ENCODE peak calls at places on chromosomes 4 and X, in six cellular contexts. One of them, this sample, is unnamed.

GRCh38 chr4:139606600-139607301 is 50.7 kb upstream of the SETD7 start:
- DNase-seq in kidney epithelial cell: no peak
- DNase-seq in GOT3: no peak
- DNase-seq in GM13977: no peak
- DNase-seq in stimulated activated CD4-positive, alpha-beta T cell treated with anti-CD3 and anti-CD28 coated beads, Interleukin-15, amount 100 ng/mL, for 1 hour: no peak
- DNase-seq in HFF-Myc: no peak
- DNase-seq in this sample: no peak

GRCh38 chrX:136162827-136163427 is 15.6 kb downstream of the FHL1 start:
- DNase-seq in kidney epithelial cell: no peak
- DNase-seq in GOT3: no peak
- DNase-seq in GM13977: no peak
- DNase-seq in stimulated activated CD4-positive, alpha-beta T cell treated with anti-CD3 and anti-CD28 coated beads, Interleukin-15, amount 100 ng/mL, for 1 hour: peak
- DNase-seq in HFF-Myc: no peak
- DNase-seq in this sample: peak

GRCh38 chrX:12378706-12379105 is 240.4 kb downstream of the FRMPD4 start:
- DNase-seq in kidney epithelial cell: no peak
- DNase-seq in GOT3: no peak
- DNase-seq in GM13977: no peak
- DNase-seq in stimulated activated CD4-positive, alpha-beta T cell treated with anti-CD3 and anti-CD28 coated beads, Interleukin-15, amount 100 ng/mL, for 1 hour: no peak
- DNase-seq in HFF-Myc: no peak
- DNase-seq in this sample: no peak

GRCh38 chrX:22032084-22032483 is at the start of gene PHEX:
- DNase-seq in kidney epithelial cell: no peak
- DNase-seq in GOT3: no peak
- DNase-seq in GM13977: no peak
- DNase-seq in stimulated activated CD4-positive, alpha-beta T cell treated with anti-CD3 and anti-CD28 coated beads, Interleukin-15, amount 100 ng/mL, for 1 hour: no peak
- DNase-seq in HFF-Myc: no peak
- DNase-seq in this sample: no peak

GRCh38 chrX:143701460-143701859 is 19.1 kb downstream of the SPANXN2 start:
- DNase-seq in kidney epithelial cell: no peak
- DNase-seq in GOT3: no peak
- DNase-seq in GM13977: no peak
- DNase-seq in stimulated activated CD4-positive, alpha-beta T cell treated with anti-CD3 and anti-CD28 coated beads, Interleukin-15, amount 100 ng/mL, for 1 hour: no peak
- DNase-seq in HFF-Myc: no peak
- DNase-seq in this sample: no peak

GRCh38 chr4:154529737-154530136 is 20.5 kb downstream of the PLRG1 start:
- DNase-seq in kidney epithelial cell: no peak
- DNase-seq in GOT3: no peak
- DNase-seq in GM13977: no peak
- DNase-seq in stimulated activated CD4-positive, alpha-beta T cell treated with anti-CD3 and anti-CD28 coated beads, Interleukin-15, amount 100 ng/mL, for 1 hour: no peak
- DNase-seq in HFF-Myc: no peak
- DNase-seq in this sample: no peak

GRCh38 chr4:85955614-85956295 is 404.1 kb downstream of the MAPK10 start:
- DNase-seq in kidney epithelial cell: no peak
- DNase-seq in GOT3: no peak
- DNase-seq in GM13977: no peak
- DNase-seq in stimulated activated CD4-positive, alpha-beta T cell treated with anti-CD3 and anti-CD28 coated beads, Interleukin-15, amount 100 ng/mL, for 1 hour: no peak
- DNase-seq in HFF-Myc: no peak
- DNase-seq in this sample: no peak

GRCh38 chr4:55125763-55126541 is 557 bp upstream of the KDR start:
- DNase-seq in kidney epithelial cell: no peak
- DNase-seq in GOT3: no peak
- DNase-seq in GM13977: no peak
- DNase-seq in stimulated activated CD4-positive, alpha-beta T cell treated with anti-CD3 and anti-CD28 coated beads, Interleukin-15, amount 100 ng/mL, for 1 hour: no peak
- DNase-seq in HFF-Myc: no peak
- DNase-seq in this sample: no peak

GRCh38 chr4:29708473-29708872 is 1011.7 kb upstream of the PCDH7 start:
- DNase-seq in kidney epithelial cell: no peak
- DNase-seq in GOT3: no peak
- DNase-seq in GM13977: no peak
- DNase-seq in stimulated activated CD4-positive, alpha-beta T cell treated with anti-CD3 and anti-CD28 coated beads, Interleukin-15, amount 100 ng/mL, for 1 hour: no peak
- DNase-seq in HFF-Myc: no peak
- DNase-seq in this sample: no peak

GRCh38 chr4:94577136-94577535 is 125.4 kb downstream of the PDLIM5 start:
- DNase-seq in kidney epithelial cell: no peak
- DNase-seq in GOT3: no peak
- DNase-seq in GM13977: no peak
- DNase-seq in stimulated activated CD4-positive, alpha-beta T cell treated with anti-CD3 and anti-CD28 coated beads, Interleukin-15, amount 100 ng/mL, for 1 hour: no peak
- DNase-seq in HFF-Myc: no peak
- DNase-seq in this sample: no peak

GRCh38 chr4:154642361-154642760 is 29.9 kb upstream of the FGG start:
- DNase-seq in kidney epithelial cell: no peak
- DNase-seq in GOT3: no peak
- DNase-seq in GM13977: no peak
- DNase-seq in stimulated activated CD4-positive, alpha-beta T cell treated with anti-CD3 and anti-CD28 coated beads, Interleukin-15, amount 100 ng/mL, for 1 hour: no peak
- DNase-seq in HFF-Myc: no peak
- DNase-seq in this sample: no peak

GRCh38 chr4:1530356-1530755 is 124.1 kb upstream of the NKX1-1 start:
- DNase-seq in kidney epithelial cell: no peak
- DNase-seq in GOT3: no peak
- DNase-seq in GM13977: no peak
- DNase-seq in stimulated activated CD4-positive, alpha-beta T cell treated with anti-CD3 and anti-CD28 coated beads, Interleukin-15, amount 100 ng/mL, for 1 hour: no peak
- DNase-seq in HFF-Myc: no peak
- DNase-seq in this sample: no peak

GRCh38 chr4:1981251-1982055 is 27.3 kb downstream of the NELFA start:
- DNase-seq in kidney epithelial cell: no peak
- DNase-seq in GOT3: no peak
- DNase-seq in GM13977: no peak
- DNase-seq in stimulated activated CD4-positive, alpha-beta T cell treated with anti-CD3 and anti-CD28 coated beads, Interleukin-15, amount 100 ng/mL, for 1 hour: no peak
- DNase-seq in HFF-Myc: no peak
- DNase-seq in this sample: no peak

GRCh38 chr4:148108776-148109175 is 333.4 kb downstream of the NR3C2 start:
- DNase-seq in kidney epithelial cell: no peak
- DNase-seq in GOT3: no peak
- DNase-seq in GM13977: no peak
- DNase-seq in stimulated activated CD4-positive, alpha-beta T cell treated with anti-CD3 and anti-CD28 coated beads, Interleukin-15, amount 100 ng/mL, for 1 hour: no peak
- DNase-seq in HFF-Myc: no peak
- DNase-seq in this sample: no peak

GRCh38 chr4:56276547-56276946 is 110.7 kb downstream of the AASDH start:
- DNase-seq in kidney epithelial cell: no peak
- DNase-seq in GOT3: no peak
- DNase-seq in GM13977: no peak
- DNase-seq in stimulated activated CD4-positive, alpha-beta T cell treated with anti-CD3 and anti-CD28 coated beads, Interleukin-15, amount 100 ng/mL, for 1 hour: no peak
- DNase-seq in HFF-Myc: no peak
- DNase-seq in this sample: no peak

GRCh38 chrX:56764975-56765791 is 36.1 kb downstream of the NBDY start:
- DNase-seq in kidney epithelial cell: no peak
- DNase-seq in GOT3: no peak
- DNase-seq in GM13977: peak
- DNase-seq in stimulated activated CD4-positive, alpha-beta T cell treated with anti-CD3 and anti-CD28 coated beads, Interleukin-15, amount 100 ng/mL, for 1 hour: no peak
- DNase-seq in HFF-Myc: no peak
- DNase-seq in this sample: no peak

GRCh38 chr4:187276786-187277408 is 553.2 kb upstream of the FAT1 start:
- DNase-seq in kidney epithelial cell: no peak
- DNase-seq in GOT3: no peak
- DNase-seq in GM13977: no peak
- DNase-seq in stimulated activated CD4-positive, alpha-beta T cell treated with anti-CD3 and anti-CD28 coated beads, Interleukin-15, amount 100 ng/mL, for 1 hour: no peak
- DNase-seq in HFF-Myc: no peak
- DNase-seq in this sample: no peak

GRCh38 chr4:102429553-102429952 is 71.6 kb upstream of the NFKB1 start:
- DNase-seq in kidney epithelial cell: peak
- DNase-seq in GOT3: no peak
- DNase-seq in GM13977: no peak
- DNase-seq in stimulated activated CD4-positive, alpha-beta T cell treated with anti-CD3 and anti-CD28 coated beads, Interleukin-15, amount 100 ng/mL, for 1 hour: no peak
- DNase-seq in HFF-Myc: peak
- DNase-seq in this sample: no peak

GRCh38 chr4:10099521-10100325 is 16.9 kb downstream of the WDR1 start:
- DNase-seq in kidney epithelial cell: no peak
- DNase-seq in GOT3: no peak
- DNase-seq in GM13977: no peak
- DNase-seq in stimulated activated CD4-positive, alpha-beta T cell treated with anti-CD3 and anti-CD28 coated beads, Interleukin-15, amount 100 ng/mL, for 1 hour: no peak
- DNase-seq in HFF-Myc: no peak
- DNase-seq in this sample: no peak

GRCh38 chr4:158020734-158021346 is 152.0 kb downstream of the GASK1B start:
- DNase-seq in kidney epithelial cell: peak
- DNase-seq in GOT3: no peak
- DNase-seq in GM13977: no peak
- DNase-seq in stimulated activated CD4-positive, alpha-beta T cell treated with anti-CD3 and anti-CD28 coated beads, Interleukin-15, amount 100 ng/mL, for 1 hour: no peak
- DNase-seq in HFF-Myc: no peak
- DNase-seq in this sample: no peak

GRCh38 chrX:24025741-24026402 is 1.1 kb downstream of the KLHL15 start:
- DNase-seq in kidney epithelial cell: no peak
- DNase-seq in GOT3: no peak
- DNase-seq in GM13977: no peak
- DNase-seq in stimulated activated CD4-positive, alpha-beta T cell treated with anti-CD3 and anti-CD28 coated beads, Interleukin-15, amount 100 ng/mL, for 1 hour: no peak
- DNase-seq in HFF-Myc: no peak
- DNase-seq in this sample: no peak

GRCh38 chrX:83469551-83469950 is 38.5 kb upstream of the POU3F4 start:
- DNase-seq in kidney epithelial cell: no peak
- DNase-seq in GOT3: no peak
- DNase-seq in GM13977: peak
- DNase-seq in stimulated activated CD4-positive, alpha-beta T cell treated with anti-CD3 and anti-CD28 coated beads, Interleukin-15, amount 100 ng/mL, for 1 hour: no peak
- DNase-seq in HFF-Myc: no peak
- DNase-seq in this sample: peak

GRCh38 chr4:106114284-106114683 is 201.7 kb downstream of the TBCK start:
- DNase-seq in kidney epithelial cell: no peak
- DNase-seq in GOT3: no peak
- DNase-seq in GM13977: no peak
- DNase-seq in stimulated activated CD4-positive, alpha-beta T cell treated with anti-CD3 and anti-CD28 coated beads, Interleukin-15, amount 100 ng/mL, for 1 hour: no peak
- DNase-seq in HFF-Myc: no peak
- DNase-seq in this sample: no peak

GRCh38 chr4:154329939-154330338 is 161.7 kb downstream of the DCHS2 start:
- DNase-seq in kidney epithelial cell: no peak
- DNase-seq in GOT3: no peak
- DNase-seq in GM13977: no peak
- DNase-seq in stimulated activated CD4-positive, alpha-beta T cell treated with anti-CD3 and anti-CD28 coated beads, Interleukin-15, amount 100 ng/mL, for 1 hour: no peak
- DNase-seq in HFF-Myc: no peak
- DNase-seq in this sample: no peak

GRCh38 chr4:185840953-185841352 is 29.0 kb upstream of the SORBS2 start:
- DNase-seq in kidney epithelial cell: no peak
- DNase-seq in GOT3: no peak
- DNase-seq in GM13977: no peak
- DNase-seq in stimulated activated CD4-positive, alpha-beta T cell treated with anti-CD3 and anti-CD28 coated beads, Interleukin-15, amount 100 ng/mL, for 1 hour: no peak
- DNase-seq in HFF-Myc: no peak
- DNase-seq in this sample: no peak

GRCh38 chr4:27198971-27199370 is 338.3 kb downstream of the STIM2 start:
- DNase-seq in kidney epithelial cell: no peak
- DNase-seq in GOT3: no peak
- DNase-seq in GM13977: no peak
- DNase-seq in stimulated activated CD4-positive, alpha-beta T cell treated with anti-CD3 and anti-CD28 coated beads, Interleukin-15, amount 100 ng/mL, for 1 hour: no peak
- DNase-seq in HFF-Myc: no peak
- DNase-seq in this sample: no peak

GRCh38 chrX:82087699-82088098 is 885.8 kb downstream of the SH3BGRL start:
- DNase-seq in kidney epithelial cell: no peak
- DNase-seq in GOT3: no peak
- DNase-seq in GM13977: no peak
- DNase-seq in stimulated activated CD4-positive, alpha-beta T cell treated with anti-CD3 and anti-CD28 coated beads, Interleukin-15, amount 100 ng/mL, for 1 hour: no peak
- DNase-seq in HFF-Myc: no peak
- DNase-seq in this sample: no peak

GRCh38 chrX:119698835-119699234 is 5.9 kb upstream of the SEPTIN6 start:
- DNase-seq in kidney epithelial cell: no peak
- DNase-seq in GOT3: no peak
- DNase-seq in GM13977: peak
- DNase-seq in stimulated activated CD4-positive, alpha-beta T cell treated with anti-CD3 and anti-CD28 coated beads, Interleukin-15, amount 100 ng/mL, for 1 hour: no peak
- DNase-seq in HFF-Myc: no peak
- DNase-seq in this sample: peak

GRCh38 chrX:70452143-70452733 is 7.6 kb downstream of the DLG3 start:
- DNase-seq in kidney epithelial cell: no peak
- DNase-seq in GOT3: no peak
- DNase-seq in GM13977: peak
- DNase-seq in stimulated activated CD4-positive, alpha-beta T cell treated with anti-CD3 and anti-CD28 coated beads, Interleukin-15, amount 100 ng/mL, for 1 hour: no peak
- DNase-seq in HFF-Myc: no peak
- DNase-seq in this sample: no peak

GRCh38 chr4:3857316-3857926 is 91.2 kb downstream of the ADRA2C start:
- DNase-seq in kidney epithelial cell: no peak
- DNase-seq in GOT3: no peak
- DNase-seq in GM13977: no peak
- DNase-seq in stimulated activated CD4-positive, alpha-beta T cell treated with anti-CD3 and anti-CD28 coated beads, Interleukin-15, amount 100 ng/mL, for 1 hour: no peak
- DNase-seq in HFF-Myc: no peak
- DNase-seq in this sample: no peak

GRCh38 chr4:163542275-163542674 is 47.8 kb downstream of the TMA16 start:
- DNase-seq in kidney epithelial cell: peak
- DNase-seq in GOT3: no peak
- DNase-seq in GM13977: no peak
- DNase-seq in stimulated activated CD4-positive, alpha-beta T cell treated with anti-CD3 and anti-CD28 coated beads, Interleukin-15, amount 100 ng/mL, for 1 hour: no peak
- DNase-seq in HFF-Myc: no peak
- DNase-seq in this sample: no peak

GRCh38 chrX:134144231-134144630 is 92.8 kb upstream of the CCDC160 start:
- DNase-seq in kidney epithelial cell: no peak
- DNase-seq in GOT3: no peak
- DNase-seq in GM13977: peak
- DNase-seq in stimulated activated CD4-positive, alpha-beta T cell treated with anti-CD3 and anti-CD28 coated beads, Interleukin-15, amount 100 ng/mL, for 1 hour: no peak
- DNase-seq in HFF-Myc: no peak
- DNase-seq in this sample: no peak

GRCh38 chrX:53831662-53832635 is 145.4 kb upstream of the HUWE1 start:
- DNase-seq in kidney epithelial cell: no peak
- DNase-seq in GOT3: no peak
- DNase-seq in GM13977: peak
- DNase-seq in stimulated activated CD4-positive, alpha-beta T cell treated with anti-CD3 and anti-CD28 coated beads, Interleukin-15, amount 100 ng/mL, for 1 hour: peak
- DNase-seq in HFF-Myc: peak
- DNase-seq in this sample: no peak

GRCh38 chr4:114132830-114133229 is 153.4 kb upstream of the ARSJ start:
- DNase-seq in kidney epithelial cell: no peak
- DNase-seq in GOT3: no peak
- DNase-seq in GM13977: no peak
- DNase-seq in stimulated activated CD4-positive, alpha-beta T cell treated with anti-CD3 and anti-CD28 coated beads, Interleukin-15, amount 100 ng/mL, for 1 hour: no peak
- DNase-seq in HFF-Myc: peak
- DNase-seq in this sample: no peak

GRCh38 chr4:158121203-158121586 is 51.6 kb downstream of the GASK1B start:
- DNase-seq in kidney epithelial cell: peak
- DNase-seq in GOT3: no peak
- DNase-seq in GM13977: no peak
- DNase-seq in stimulated activated CD4-positive, alpha-beta T cell treated with anti-CD3 and anti-CD28 coated beads, Interleukin-15, amount 100 ng/mL, for 1 hour: no peak
- DNase-seq in HFF-Myc: peak
- DNase-seq in this sample: no peak

GRCh38 chrX:17836830-17837229 is 24.3 kb downstream of the RAI2 start:
- DNase-seq in kidney epithelial cell: no peak
- DNase-seq in GOT3: no peak
- DNase-seq in GM13977: no peak
- DNase-seq in stimulated activated CD4-positive, alpha-beta T cell treated with anti-CD3 and anti-CD28 coated beads, Interleukin-15, amount 100 ng/mL, for 1 hour: no peak
- DNase-seq in HFF-Myc: no peak
- DNase-seq in this sample: no peak